ENCODE peak calls at places on chromosome 3, in nine cellular contexts. P is aorta; L is WERI-Rb-1; B is ovary; O is endodermal cell; E is dorsolateral prefrontal cortex; I is fibroblast of lung; W is effector memory CD4-positive, alpha-beta T cell; J is lung. N is an unnamed sample.

GRCh38 chr3:39260957-39261356 is 18.9 kb downstream of the CX3CR1 start:
- DNase-seq in I (peak; percentile 84), O (no peak), E (peak; percentile 14), L (no peak), P (peak; percentile 92), B (peak; percentile 68), J (peak; percentile 71), W (peak; percentile 55), N (no peak)

GRCh38 chr3:59502806-59503205 is 453.0 kb upstream of the CFAP20DC start:
- DNase-seq in E (no peak), W (no peak), J (no peak), P (no peak), O (no peak), I (peak; percentile 68), B (no peak), L (no peak), N (no peak)

GRCh38 chr3:64815195-64815627 is 127.4 kb upstream of the ADAMTS9 start:
- DNase-seq in J (no peak), B (no peak), L (no peak), E (no peak), P (no peak), I (peak; percentile 64), W (no peak), O (no peak), N (no peak)

GRCh38 chr3:24305795-24306467 is 188.7 kb downstream of the THRB start:
- DNase-seq in E (no peak), P (no peak), O (peak; percentile 75), J (no peak), B (no peak), W (no peak), L (no peak), I (peak; percentile 44), N (no peak)

GRCh38 chr3:76405196-76405595 is 619.8 kb upstream of the ZNF717 start:
- DNase-seq in J (no peak), W (no peak), L (no peak), B (no peak), O (no peak), P (no peak), I (peak; percentile 39), E (no peak), N (no peak)

GRCh38 chr3:170642882-170643601 is 57.2 kb upstream of the SLC7A14 start:
- DNase-seq in P (no peak), O (no peak), I (no peak), L (no peak), J (no peak), B (no peak), E (peak; percentile 85), W (no peak), N (peak; percentile 46)

GRCh38 chr3:109071349-109072142 is 46.4 kb downstream of the MORC1 start:
- DNase-seq in B (no peak), O (no peak), P (no peak), W (no peak), L (no peak), I (no peak), J (no peak), E (no peak), N (no peak)

GRCh38 chr3:82474140-82474539 is 712.7 kb upstream of the GBE1 start:
- DNase-seq in B (no peak), I (no peak), L (no peak), W (no peak), J (no peak), E (no peak), P (no peak), O (no peak), N (no peak)

GRCh38 chr3:45218578-45219390 is 7.3 kb downstream of the TMEM158 start:
- DNase-seq in W (no peak), L (no peak), J (no peak), B (no peak), O (no peak), E (no peak), I (peak; percentile 70), P (no peak), N (no peak)

GRCh38 chr3:122890077-122890484 is 95.2 kb downstream of the SLC49A4 start:
- DNase-seq in W (no peak), I (peak; percentile 67), B (peak; percentile 46), J (peak; percentile 37), E (peak; percentile 15), P (no peak), L (no peak), O (peak; percentile 88), N (no peak)

GRCh38 chr3:100040846-100041245 is 73.5 kb downstream of the FILIP1L start:
- DNase-seq in E (no peak), L (no peak), O (no peak), W (no peak), J (no peak), P (no peak), B (no peak), I (peak; percentile 87), N (no peak)

GRCh38 chr3:149151843-149152242 is 22.4 kb downstream of the HPS3 start:
- DNase-seq in P (no peak), I (peak; percentile 60), J (no peak), O (no peak), B (no peak), E (no peak), L (no peak), W (no peak), N (no peak)

GRCh38 chr3:108293858-108294257 is 2.5 kb upstream of the HHLA2 start:
- DNase-seq in B (no peak), O (no peak), W (no peak), L (no peak), I (no peak), J (no peak), E (no peak), P (no peak), N (no peak)

GRCh38 chr3:50587806-50588758 is 18.8 kb downstream of the HEMK1 start:
- DNase-seq in J (no peak), B (no peak), I (no peak), P (no peak), L (no peak), W (peak; percentile 48), O (no peak), E (no peak), N (no peak)

DNA sequence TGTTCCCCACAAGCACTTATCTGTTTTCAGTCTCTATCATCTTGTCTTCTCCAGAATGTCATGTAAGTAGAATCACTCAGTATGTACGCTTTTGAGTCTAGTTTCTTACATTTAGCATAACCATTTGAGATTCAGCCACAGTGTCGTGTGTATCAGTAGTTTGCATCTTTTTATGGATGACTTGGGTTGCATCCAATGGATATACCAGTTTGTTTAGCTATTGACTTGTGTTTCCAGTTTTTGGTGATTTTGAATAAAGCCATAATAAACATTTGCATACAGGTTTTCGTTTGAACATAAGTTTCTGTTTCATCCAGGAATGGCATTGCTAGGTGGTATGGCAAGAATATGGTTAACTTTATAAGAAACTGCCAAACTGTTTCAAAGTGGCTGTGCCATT is 12.1 kb downstream of the GRIP2 start:
- DNase-seq in P (no peak), O (no peak), L (no peak), E (no peak), J (no peak), B (no peak), I (no peak), W (no peak), N (no peak)
- H3K27ac ChIP-seq in P (no peak overlapping the region), O (no peak overlapping the region), L (no peak overlapping the region), E (no peak overlapping the region), J (no peak overlapping the region), B (no peak overlapping the region), I (no peak overlapping the region), W (no peak overlapping the region), N (no peak overlapping the region)

DNA sequence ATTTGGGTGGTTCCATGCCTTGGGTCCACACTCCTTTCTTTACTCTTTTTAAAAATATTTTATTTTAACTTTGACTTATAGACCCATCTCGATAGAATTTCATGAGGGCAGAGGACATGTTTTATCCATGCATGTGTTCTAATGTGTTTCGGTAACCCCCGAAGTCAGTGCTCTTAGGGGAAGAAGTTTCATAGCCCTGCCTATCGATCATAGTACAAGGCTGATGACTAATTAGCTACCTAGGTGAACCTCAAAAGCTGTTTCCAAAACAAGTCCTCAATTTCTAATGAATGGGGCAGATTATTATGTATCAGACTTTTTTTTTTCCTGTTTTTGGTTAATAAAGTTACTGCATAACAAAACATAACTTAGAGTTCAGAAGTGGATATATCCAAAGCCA is 82.0 kb downstream of the MBNL1 start:
- DNase-seq in W (no peak), L (no peak), P (no peak), E (no peak), O (no peak), B (no peak), I (no peak), J (no peak), N (no peak)
- H3K27ac ChIP-seq in W (no peak overlapping the region), L (no peak overlapping the region), P (no peak overlapping the region), E (no peak overlapping the region), O (no peak overlapping the region), B (no peak overlapping the region), I (no peak overlapping the region), J (no peak overlapping the region), N (no peak overlapping the region)

DNA sequence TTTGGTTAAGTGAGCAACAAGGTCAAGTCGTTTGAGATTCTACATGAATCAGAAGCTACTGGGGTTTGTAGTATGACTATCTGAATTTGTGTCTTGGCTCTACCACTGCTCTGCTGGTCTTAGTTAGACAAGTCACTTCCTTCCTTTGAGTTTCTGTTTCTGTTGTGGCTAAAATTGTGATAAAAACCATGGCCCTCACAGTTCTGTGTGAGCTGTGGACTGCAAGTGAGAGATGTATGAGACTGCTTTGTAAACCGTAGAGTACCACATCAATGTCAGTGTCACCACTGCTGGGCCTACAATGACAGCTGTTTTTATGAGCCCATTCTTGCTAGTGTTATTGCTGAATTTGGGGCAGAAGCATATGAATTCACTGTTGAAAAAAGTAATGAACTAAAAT is 32.7 kb downstream of the RARB start:
- DNase-seq in P (no peak), W (no peak), O (no peak), I (no peak), B (no peak), J (no peak), E (no peak), L (no peak), N (no peak)
- H3K27ac ChIP-seq in P (no peak overlapping the region), W (no peak overlapping the region), O (no peak overlapping the region), I (no peak overlapping the region), B (no peak overlapping the region), J (no peak overlapping the region), E (no peak overlapping the region), L (no peak overlapping the region), N (peak overlapping the region; percentile 7)

DNA sequence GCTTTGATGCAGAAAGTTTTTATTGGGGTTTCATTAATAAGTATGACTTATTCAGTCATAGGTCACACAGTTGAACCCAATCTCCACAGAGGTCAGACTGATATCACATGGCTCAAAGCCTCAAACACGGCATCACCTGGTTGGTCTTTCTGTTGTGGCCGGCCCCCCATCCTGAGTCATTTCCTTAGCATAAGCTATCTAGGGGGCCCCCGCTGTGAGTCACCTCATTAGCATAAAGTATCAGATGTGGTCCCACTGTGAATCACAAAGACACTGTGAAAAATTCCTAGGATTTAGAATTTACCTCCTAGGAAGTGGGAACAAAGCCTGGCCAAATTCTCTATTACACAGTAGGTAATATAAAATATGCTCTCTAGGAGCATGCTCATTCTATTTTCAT is 502.2 kb downstream of the PYDC2 start:
- DNase-seq in L (no peak), J (no peak), E (no peak), W (no peak), P (no peak), O (peak; percentile 92), I (no peak), B (no peak), N (no peak)
- H3K27ac ChIP-seq in L (no peak overlapping the region), J (no peak overlapping the region), E (no peak overlapping the region), W (no peak overlapping the region), P (no peak overlapping the region), O (no peak overlapping the region), I (no peak overlapping the region), B (no peak overlapping the region), N (no peak overlapping the region)